ENCODE peak calls at places on chromosomes 12 and 14, in ten cellular contexts. One of them, this sample, is unnamed.

GRCh38 chr14:75771614-75772013 is 110.6 kb downstream of the TTLL5 start:
- DNase-seq in pancreas: no peak
- DNase-seq in thoracic aorta: no peak
- DNase-seq in ovary: no peak
- DNase-seq in adrenal gland: no peak
- DNase-seq in CD8-positive, alpha-beta T cell: no peak
- DNase-seq in heart left ventricle: no peak
- DNase-seq in astrocyte of the spinal cord: no peak
- DNase-seq in foreskin fibroblast: no peak
- DNase-seq in fibroblast of mammary gland: no peak
- DNase-seq in this sample: no peak

GRCh38 chr12:6116481-6117021 is 7.9 kb downstream of the VWF start:
- DNase-seq in pancreas: no peak
- DNase-seq in thoracic aorta: no peak
- DNase-seq in ovary: peak
- DNase-seq in adrenal gland: no peak
- DNase-seq in CD8-positive, alpha-beta T cell: no peak
- DNase-seq in heart left ventricle: peak
- DNase-seq in astrocyte of the spinal cord: peak
- DNase-seq in foreskin fibroblast: no peak
- DNase-seq in fibroblast of mammary gland: no peak
- DNase-seq in this sample: no peak

GRCh38 chr12:32989705-32990104 is 93.1 kb upstream of the PKP2 start:
- DNase-seq in pancreas: no peak
- DNase-seq in thoracic aorta: no peak
- DNase-seq in ovary: no peak
- DNase-seq in adrenal gland: no peak
- DNase-seq in CD8-positive, alpha-beta T cell: no peak
- DNase-seq in heart left ventricle: no peak
- DNase-seq in astrocyte of the spinal cord: no peak
- DNase-seq in foreskin fibroblast: no peak
- DNase-seq in fibroblast of mammary gland: no peak
- DNase-seq in this sample: no peak

GRCh38 chr12:112380663-112381420 is 1.4 kb downstream of the HECTD4 start:
- DNase-seq in pancreas: no peak
- DNase-seq in thoracic aorta: no peak
- DNase-seq in ovary: no peak
- DNase-seq in adrenal gland: peak
- DNase-seq in CD8-positive, alpha-beta T cell: no peak
- DNase-seq in heart left ventricle: no peak
- DNase-seq in astrocyte of the spinal cord: no peak
- DNase-seq in foreskin fibroblast: no peak
- DNase-seq in fibroblast of mammary gland: no peak
- DNase-seq in this sample: no peak

GRCh38 chr12:121776190-121777098 is 17.0 kb downstream of the RHOF start:
- DNase-seq in pancreas: peak
- DNase-seq in thoracic aorta: no peak
- DNase-seq in ovary: peak
- DNase-seq in adrenal gland: peak
- DNase-seq in CD8-positive, alpha-beta T cell: peak
- DNase-seq in heart left ventricle: peak
- DNase-seq in astrocyte of the spinal cord: peak
- DNase-seq in foreskin fibroblast: peak
- DNase-seq in fibroblast of mammary gland: peak
- DNase-seq in this sample: no peak

GRCh38 chr14:98210045-98210678 is 1061.8 kb downstream of the BCL11B start:
- DNase-seq in pancreas: no peak
- DNase-seq in thoracic aorta: no peak
- DNase-seq in ovary: no peak
- DNase-seq in adrenal gland: no peak
- DNase-seq in CD8-positive, alpha-beta T cell: peak
- DNase-seq in heart left ventricle: no peak
- DNase-seq in astrocyte of the spinal cord: peak
- DNase-seq in foreskin fibroblast: no peak
- DNase-seq in fibroblast of mammary gland: no peak
- DNase-seq in this sample: no peak

GRCh38 chr12:117189725-117190209 is 503 bp downstream of the FBXO21 start:
- DNase-seq in pancreas: peak
- DNase-seq in thoracic aorta: no peak
- DNase-seq in ovary: peak
- DNase-seq in adrenal gland: peak
- DNase-seq in CD8-positive, alpha-beta T cell: peak
- DNase-seq in heart left ventricle: peak
- DNase-seq in astrocyte of the spinal cord: peak
- DNase-seq in foreskin fibroblast: peak
- DNase-seq in fibroblast of mammary gland: peak
- DNase-seq in this sample: no peak

GRCh38 chr14:97442363-97442762 is 645.2 kb downstream of the VRK1 start:
- DNase-seq in pancreas: no peak
- DNase-seq in thoracic aorta: no peak
- DNase-seq in ovary: no peak
- DNase-seq in adrenal gland: no peak
- DNase-seq in CD8-positive, alpha-beta T cell: no peak
- DNase-seq in heart left ventricle: no peak
- DNase-seq in astrocyte of the spinal cord: no peak
- DNase-seq in foreskin fibroblast: no peak
- DNase-seq in fibroblast of mammary gland: no peak
- DNase-seq in this sample: no peak

GRCh38 chr14:52111583-52111982 is 42.7 kb upstream of the NID2 start:
- DNase-seq in pancreas: no peak
- DNase-seq in thoracic aorta: no peak
- DNase-seq in ovary: no peak
- DNase-seq in adrenal gland: no peak
- DNase-seq in CD8-positive, alpha-beta T cell: no peak
- DNase-seq in heart left ventricle: no peak
- DNase-seq in astrocyte of the spinal cord: peak
- DNase-seq in foreskin fibroblast: no peak
- DNase-seq in fibroblast of mammary gland: peak
- DNase-seq in this sample: no peak

GRCh38 chr14:102046337-102047278 is 40.2 kb downstream of the HSP90AA1 start:
- DNase-seq in pancreas: peak
- DNase-seq in thoracic aorta: peak
- DNase-seq in ovary: peak
- DNase-seq in adrenal gland: peak
- DNase-seq in CD8-positive, alpha-beta T cell: peak
- DNase-seq in heart left ventricle: peak
- DNase-seq in astrocyte of the spinal cord: peak
- DNase-seq in foreskin fibroblast: peak
- DNase-seq in fibroblast of mammary gland: peak
- DNase-seq in this sample: peak

GRCh38 chr14:100439781-100440180 is 116.6 kb downstream of the SLC25A47 start:
- DNase-seq in pancreas: no peak
- DNase-seq in thoracic aorta: no peak
- DNase-seq in ovary: peak
- DNase-seq in adrenal gland: no peak
- DNase-seq in CD8-positive, alpha-beta T cell: no peak
- DNase-seq in heart left ventricle: peak
- DNase-seq in astrocyte of the spinal cord: peak
- DNase-seq in foreskin fibroblast: no peak
- DNase-seq in fibroblast of mammary gland: peak
- DNase-seq in this sample: no peak

GRCh38 chr12:123102781-123103503 is 47.9 kb downstream of the PITPNM2 start:
- DNase-seq in pancreas: no peak
- DNase-seq in thoracic aorta: no peak
- DNase-seq in ovary: no peak
- DNase-seq in adrenal gland: no peak
- DNase-seq in CD8-positive, alpha-beta T cell: no peak
- DNase-seq in heart left ventricle: no peak
- DNase-seq in astrocyte of the spinal cord: no peak
- DNase-seq in foreskin fibroblast: no peak
- DNase-seq in fibroblast of mammary gland: no peak
- DNase-seq in this sample: no peak

GRCh38 chr12:51012570-51013236 is 13.5 kb downstream of the SLC11A2 start:
- DNase-seq in pancreas: no peak
- DNase-seq in thoracic aorta: no peak
- DNase-seq in ovary: no peak
- DNase-seq in adrenal gland: no peak
- DNase-seq in CD8-positive, alpha-beta T cell: no peak
- DNase-seq in heart left ventricle: no peak
- DNase-seq in astrocyte of the spinal cord: no peak
- DNase-seq in foreskin fibroblast: no peak
- DNase-seq in fibroblast of mammary gland: no peak
- DNase-seq in this sample: no peak

GRCh38 chr12:117334855-117335587 is 26.4 kb downstream of the NOS1 start:
- DNase-seq in pancreas: no peak
- DNase-seq in thoracic aorta: no peak
- DNase-seq in ovary: no peak
- DNase-seq in adrenal gland: no peak
- DNase-seq in CD8-positive, alpha-beta T cell: no peak
- DNase-seq in heart left ventricle: no peak
- DNase-seq in astrocyte of the spinal cord: no peak
- DNase-seq in foreskin fibroblast: no peak
- DNase-seq in fibroblast of mammary gland: no peak
- DNase-seq in this sample: no peak

DNA sequence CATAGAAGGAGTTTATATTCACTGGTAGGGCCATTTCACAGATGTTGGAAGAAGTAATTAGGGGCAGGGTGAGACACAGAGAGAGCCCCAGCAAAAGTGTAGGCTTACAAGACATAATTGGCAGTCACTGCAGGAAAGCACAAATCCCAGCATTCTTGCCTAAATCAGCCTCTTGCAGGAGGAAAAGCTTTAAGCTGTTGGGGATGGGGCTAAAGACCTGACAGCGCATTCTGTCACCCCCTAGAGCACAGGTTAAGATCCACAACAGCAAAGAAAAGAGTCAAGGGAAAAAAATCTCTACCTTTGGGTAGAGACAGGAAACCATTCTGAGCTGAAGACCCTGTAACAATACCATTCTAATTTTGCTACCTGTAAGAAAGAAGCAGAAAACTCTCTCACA is 409.0 kb downstream of the DAD1 start:
- DNase-seq in pancreas: no peak
- DNase-seq in thoracic aorta: no peak
- DNase-seq in ovary: no peak
- DNase-seq in adrenal gland: no peak
- DNase-seq in CD8-positive, alpha-beta T cell: no peak
- DNase-seq in heart left ventricle: no peak
- DNase-seq in astrocyte of the spinal cord: no peak
- DNase-seq in foreskin fibroblast: no peak
- DNase-seq in fibroblast of mammary gland: no peak
- DNase-seq in this sample: no peak
- TF ChIP-seq CTCF in pancreas: no peak
- TF ChIP-seq CTCF in thoracic aorta: no peak
- TF ChIP-seq CTCF in ovary: no peak
- TF ChIP-seq CTCF in adrenal gland: no peak
- TF ChIP-seq CTCF in CD8-positive, alpha-beta T cell: no peak
- TF ChIP-seq CTCF in heart left ventricle: no peak
- TF ChIP-seq CTCF in astrocyte of the spinal cord: no peak
- TF ChIP-seq CTCF in foreskin fibroblast: no peak
- TF ChIP-seq CTCF in fibroblast of mammary gland: no peak
- TF ChIP-seq CTCF in this sample: no peak

DNA sequence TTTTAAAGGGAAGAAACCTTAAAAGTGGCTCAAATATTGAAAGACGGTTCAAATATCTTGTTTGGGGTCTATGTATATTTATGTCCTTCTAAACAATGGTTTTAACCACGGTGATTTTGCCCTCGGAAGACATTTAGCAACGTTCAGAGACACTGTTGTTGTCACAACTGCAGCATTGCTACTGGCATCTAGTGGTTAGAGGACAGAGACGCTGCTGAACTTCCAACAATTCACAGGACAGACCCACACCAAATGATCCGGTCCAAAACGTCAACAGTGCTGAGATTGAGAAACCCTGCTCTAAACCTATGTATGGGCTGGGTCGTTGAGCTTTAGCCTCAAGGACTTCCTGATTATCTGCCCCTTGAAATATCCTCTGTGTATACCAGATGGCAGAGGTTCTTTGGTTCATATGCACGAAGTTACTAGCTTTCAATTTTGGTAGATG is 1.7 kb downstream of the ANGEL1 start:
- DNase-seq in pancreas: no peak
- DNase-seq in thoracic aorta: no peak
- DNase-seq in ovary: no peak
- DNase-seq in adrenal gland: no peak
- DNase-seq in CD8-positive, alpha-beta T cell: peak
- DNase-seq in heart left ventricle: peak
- DNase-seq in astrocyte of the spinal cord: peak
- DNase-seq in foreskin fibroblast: peak
- DNase-seq in fibroblast of mammary gland: peak
- DNase-seq in this sample: no peak
- TF ChIP-seq CTCF in pancreas: no peak
- TF ChIP-seq CTCF in thoracic aorta: peak
- TF ChIP-seq CTCF in ovary: no peak
- TF ChIP-seq CTCF in adrenal gland: peak
- TF ChIP-seq CTCF in CD8-positive, alpha-beta T cell: no peak
- TF ChIP-seq CTCF in heart left ventricle: peak
- TF ChIP-seq CTCF in astrocyte of the spinal cord: peak
- TF ChIP-seq CTCF in foreskin fibroblast: peak
- TF ChIP-seq CTCF in fibroblast of mammary gland: peak
- TF ChIP-seq CTCF in this sample: peak

GRCh38 chr12:2183556-2184541 is 131.1 kb downstream of the CACNA1C start:
- DNase-seq in pancreas: no peak
- DNase-seq in thoracic aorta: no peak
- DNase-seq in ovary: no peak
- DNase-seq in adrenal gland: no peak
- DNase-seq in CD8-positive, alpha-beta T cell: no peak
- DNase-seq in heart left ventricle: no peak
- DNase-seq in astrocyte of the spinal cord: peak
- DNase-seq in foreskin fibroblast: peak
- DNase-seq in fibroblast of mammary gland: peak
- DNase-seq in this sample: peak
- TF ChIP-seq CTCF in pancreas: no peak
- TF ChIP-seq CTCF in thoracic aorta: no peak
- TF ChIP-seq CTCF in ovary: no peak
- TF ChIP-seq CTCF in adrenal gland: no peak
- TF ChIP-seq CTCF in CD8-positive, alpha-beta T cell: no peak
- TF ChIP-seq CTCF in heart left ventricle: no peak
- TF ChIP-seq CTCF in astrocyte of the spinal cord: peak
- TF ChIP-seq CTCF in foreskin fibroblast: peak
- TF ChIP-seq CTCF in fibroblast of mammary gland: peak
- TF ChIP-seq CTCF in this sample: peak

DNA sequence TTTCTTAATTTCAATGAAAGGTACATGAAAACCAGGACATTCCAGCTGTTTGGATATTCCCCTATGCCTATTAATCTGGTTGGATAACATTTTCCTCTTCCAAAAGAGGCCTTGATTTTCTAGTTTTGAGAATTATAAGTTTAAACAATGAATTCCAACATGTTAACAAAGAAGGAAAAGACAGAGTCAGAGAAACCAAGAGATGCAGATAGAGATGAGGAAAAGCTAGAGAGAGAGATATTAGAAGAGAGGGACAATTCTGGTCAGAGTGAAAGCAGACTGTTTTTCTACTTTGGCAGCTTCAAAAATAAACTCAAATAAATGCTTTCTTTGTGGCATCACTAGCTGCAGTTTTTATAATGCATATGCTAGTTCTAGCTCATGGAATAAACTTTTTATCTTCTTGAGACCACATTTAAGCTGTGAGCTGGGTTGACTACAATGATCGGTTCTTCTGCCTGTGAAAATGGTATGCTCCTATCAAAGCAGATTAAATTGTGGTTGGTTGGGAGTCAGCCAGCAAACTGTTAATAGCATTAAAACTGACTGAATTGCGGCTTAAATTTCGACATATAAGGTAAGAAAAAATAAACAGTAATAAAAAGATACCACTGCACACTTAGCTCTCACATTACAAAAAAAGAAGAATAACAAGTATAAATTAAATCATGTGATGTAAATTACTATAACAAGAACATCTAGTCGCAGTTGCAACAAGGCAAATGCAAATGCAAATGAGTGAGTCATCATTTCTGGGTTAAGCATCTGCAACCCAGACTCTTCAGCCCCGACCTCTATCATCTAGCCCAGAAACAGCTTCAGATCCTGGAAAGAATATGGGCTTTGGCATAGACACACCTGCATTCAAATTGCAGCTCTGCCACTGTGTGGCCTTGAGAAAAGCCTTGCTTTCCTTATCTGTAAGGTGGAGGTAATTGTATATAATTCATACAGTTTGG is 19.7 kb upstream of the DHRS7 start:
- DNase-seq in pancreas: no peak
- DNase-seq in thoracic aorta: no peak
- DNase-seq in ovary: no peak
- DNase-seq in adrenal gland: no peak
- DNase-seq in CD8-positive, alpha-beta T cell: no peak
- DNase-seq in heart left ventricle: no peak
- DNase-seq in astrocyte of the spinal cord: no peak
- DNase-seq in foreskin fibroblast: peak
- DNase-seq in fibroblast of mammary gland: peak
- DNase-seq in this sample: no peak
- TF ChIP-seq CTCF in pancreas: no peak
- TF ChIP-seq CTCF in thoracic aorta: no peak
- TF ChIP-seq CTCF in ovary: no peak
- TF ChIP-seq CTCF in adrenal gland: no peak
- TF ChIP-seq CTCF in CD8-positive, alpha-beta T cell: peak
- TF ChIP-seq CTCF in heart left ventricle: no peak
- TF ChIP-seq CTCF in astrocyte of the spinal cord: no peak
- TF ChIP-seq CTCF in foreskin fibroblast: no peak
- TF ChIP-seq CTCF in fibroblast of mammary gland: no peak
- TF ChIP-seq CTCF in this sample: no peak

This sample was measured in HFF-Myc.